ENCODE peak calls at places on chromosomes 13 and 19, in nine cellular contexts. J is tibial artery; I is smooth muscle cell of the brain vasculature; M is cardiac muscle cell; F is Calu3; X is GM04504; B is CD8-positive, alpha-beta T cell; C is activated CD4-positive, alpha-beta T cell treated with anti-CD3 and anti-CD28 coated beads, Interleukin-2, amount 50 U/mL, for 4 hours; Q is fibroblast of gingiva. H is an unnamed sample.

GRCh38 chr19:36423925-36424324 is 5.5 kb upstream of the ZFP82 start:
- DNase-seq in J (no peak), I (no peak), M (no peak), F (no peak), X (no peak), B (no peak), C (no peak), Q (no peak), H (no peak)

GRCh38 chr19:55275851-55276719 is 3.8 kb downstream of the HSPBP1 start:
- DNase-seq in J (no peak), I (no peak), M (no peak), F (no peak), X (no peak), B (no peak), C (no peak), Q (no peak), H (no peak)

GRCh38 chr13:38998739-38999138 is 8.1 kb upstream of the STOML3 start:
- DNase-seq in J (no peak), I (no peak), M (no peak), F (no peak), X (no peak), B (no peak), C (no peak), Q (no peak), H (no peak)

GRCh38 chr19:45769821-45770191 is 754 bp upstream of the SIX5 start:
- DNase-seq in J (peak), I (no peak), M (no peak), F (peak), X (no peak), B (no peak), C (peak), Q (peak), H (peak)

GRCh38 chr19:14494910-14495677 is 833 bp downstream of the GIPC1 start:
- DNase-seq in J (no peak), I (no peak), M (no peak), F (peak), X (no peak), B (no peak), C (no peak), Q (no peak), H (no peak)

GRCh38 chr13:41212881-41213280 is 18.5 kb upstream of the KBTBD7 start:
- DNase-seq in J (no peak), I (no peak), M (no peak), F (no peak), X (no peak), B (no peak), C (no peak), Q (peak), H (no peak)

GRCh38 chr19:37333457-37333856 is 37.4 kb upstream of the ZNF527 start:
- DNase-seq in J (no peak), I (no peak), M (peak), F (no peak), X (no peak), B (no peak), C (no peak), Q (peak), H (no peak)

GRCh38 chr19:925912-926594 is at the start of gene ARID3A:
- DNase-seq in J (no peak), I (no peak), M (peak), F (no peak), X (no peak), B (no peak), C (no peak), Q (peak), H (no peak)

GRCh38 chr13:25300861-25301346 is 521 bp upstream of the NUP58 start:
- DNase-seq in J (no peak), I (no peak), M (peak), F (peak), X (no peak), B (peak), C (no peak), Q (no peak), H (no peak)

GRCh38 chr19:5002143-5002542 is 33.2 kb downstream of the KDM4B start:
- DNase-seq in J (no peak), I (no peak), M (peak), F (peak), X (no peak), B (no peak), C (no peak), Q (peak), H (no peak)

GRCh38 chr13:30373727-30374126 is 48.6 kb upstream of the UBE2L5 start:
- DNase-seq in J (no peak), I (no peak), M (no peak), F (no peak), X (no peak), B (no peak), C (peak), Q (no peak), H (peak)

GRCh38 chr19:8938576-8938975 is 71.6 kb downstream of the MUC16 start:
- DNase-seq in J (no peak), I (no peak), M (no peak), F (no peak), X (no peak), B (no peak), C (no peak), Q (no peak), H (no peak)

GRCh38 chr19:15091918-15092753 is 10.1 kb downstream of the OR1I1 start:
- DNase-seq in J (no peak), I (peak), M (peak), F (peak), X (no peak), B (peak), C (peak), Q (peak), H (peak)

GRCh38 chr19:1251233-1251502 is 2.8 kb downstream of the MIDN start:
- DNase-seq in J (peak), I (no peak), M (peak), F (no peak), X (no peak), B (no peak), C (no peak), Q (peak), H (no peak)

GRCh38 chr19:3046621-3047306 is 15.5 kb downstream of the TLE5 start:
- DNase-seq in J (no peak), I (no peak), M (peak), F (no peak), X (no peak), B (no peak), C (no peak), Q (no peak), H (no peak)

GRCh38 chr13:23705578-23705977 is 135.4 kb downstream of the TNFRSF19 start:
- DNase-seq in J (no peak), I (no peak), M (peak), F (no peak), X (no peak), B (no peak), C (no peak), Q (peak), H (no peak)

GRCh38 chr19:46357846-46358583 is 11.1 kb downstream of the PPP5C start:
- DNase-seq in J (no peak), I (no peak), M (peak), F (peak), X (no peak), B (no peak), C (no peak), Q (no peak), H (no peak)

GRCh38 chr19:8044018-8044417 is 8.5 kb upstream of the CCL25 start:
- DNase-seq in J (no peak), I (no peak), M (no peak), F (no peak), X (no peak), B (no peak), C (no peak), Q (no peak), H (no peak)

GRCh38 chr19:54707932-54708331 is 16.3 kb upstream of the KIR3DL3 start:
- DNase-seq in J (no peak), I (no peak), M (no peak), F (no peak), X (no peak), B (no peak), C (no peak), Q (no peak), H (no peak)

GRCh38 chr13:30824651-30825050 is 81.4 kb upstream of the MEDAG start:
- DNase-seq in J (no peak), I (no peak), M (no peak), F (no peak), X (no peak), B (no peak), C (no peak), Q (no peak), H (no peak)

GRCh38 chr19:30419581-30420180 is 47.5 kb downstream of the ZNF536 start:
- DNase-seq in J (no peak), I (no peak), M (no peak), F (no peak), X (no peak), B (no peak), C (no peak), Q (no peak), H (no peak)

GRCh38 chr13:65656740-65657329 is 1573.3 kb downstream of the PCDH9 start:
- DNase-seq in J (no peak), I (no peak), M (peak), F (no peak), X (no peak), B (no peak), C (no peak), Q (no peak), H (no peak)

GRCh38 chr13:36907801-36908200 is 12.2 kb downstream of the SMAD9 start:
- DNase-seq in J (no peak), I (no peak), M (no peak), F (no peak), X (no peak), B (no peak), C (no peak), Q (no peak), H (no peak)